ENCODE peak calls at places on chromosome 22, in nine cellular contexts. J, S, M, N, W, K, Q, Y and X are unnamed samples.

GRCh38 chr22:42993651-42994275 is 21.2 kb downstream of the PACSIN2 start:
- DNase-seq in K (no peak), M (peak; percentile 96), Q (no peak), S (no peak), J (no peak), Y (no peak), N (peak; percentile 76), W (peak; percentile 64), X (no peak)

GRCh38 chr22:31800065-31800464 is 46.2 kb downstream of the DEPDC5 start:
- DNase-seq in J (no peak), M (peak; percentile 38), N (peak; percentile 8), S (no peak), W (peak; percentile 90), K (no peak), Y (no peak), Q (no peak), X (no peak)

GRCh38 chr22:28899199-28899853 is 16.0 kb downstream of the ZNRF3 start:
- DNase-seq in Y (no peak), W (no peak), S (peak; percentile 29), N (no peak), M (no peak), K (peak; percentile 11), Q (peak; percentile 40), J (no peak), X (no peak)

GRCh38 chr22:20885017-20885556 is 26.3 kb downstream of the SNAP29 start:
- DNase-seq in J (no peak), S (no peak), W (no peak), K (no peak), Y (no peak), N (no peak), M (no peak), Q (no peak), X (no peak)

GRCh38 chr22:49327411-49327810 is 500.3 kb downstream of the BRD1 start:
- DNase-seq in Y (peak; percentile 12), K (no peak), Q (no peak), M (no peak), N (no peak), S (no peak), W (no peak), J (no peak), X (no peak)

GRCh38 chr22:17728786-17729185 is 45.5 kb downstream of the BID start:
- DNase-seq in W (no peak), Y (no peak), J (no peak), N (no peak), Q (no peak), S (no peak), M (no peak), K (no peak), X (no peak)

GRCh38 chr22:38233427-38233826 is 31.6 kb downstream of the MAFF start:
- DNase-seq in S (no peak), J (no peak), K (no peak), M (peak; percentile 45), Q (no peak), W (no peak), N (peak; percentile 45), Y (no peak), X (no peak)

GRCh38 chr22:31253949-31254348 is 38.3 kb downstream of the PIK3IP1 start:
- DNase-seq in N (no peak), S (no peak), Q (peak; percentile 66), Y (peak; percentile 45), W (no peak), K (no peak), J (no peak), M (no peak), X (no peak)

GRCh38 chr22:44698531-44699421 is 3.2 kb upstream of the PRR5 start:
- DNase-seq in N (peak; percentile 97), K (no peak), Y (peak; percentile 78), J (no peak), S (no peak), W (no peak), Q (no peak), M (peak; percentile 100), X (no peak)

GRCh38 chr22:38505595-38506117 is 455 bp downstream of the DDX17 start:
- DNase-seq in Q (peak; percentile 85), J (peak; percentile 85), Y (peak; percentile 90), W (peak; percentile 40), S (peak; percentile 50), N (peak; percentile 67), M (peak; percentile 70), K (peak; percentile 66), X (no peak)

GRCh38 chr22:20571531-20572007 is 64.2 kb downstream of the MED15 start:
- DNase-seq in M (peak; percentile 35), Q (peak; percentile 11), J (peak; percentile 55), Y (peak; percentile 91), S (peak; percentile 52), N (peak; percentile 34), W (peak; percentile 7), K (peak; percentile 49), X (no peak)

GRCh38 chr22:33851985-33852384 is 68.3 kb downstream of the LARGE1 start:
- DNase-seq in J (no peak), Q (no peak), N (no peak), W (peak; percentile 19), K (no peak), M (no peak), Y (no peak), S (no peak), X (no peak)

GRCh38 chr22:43532301-43533050 is 120.7 kb downstream of the MPPED1 start:
- DNase-seq in S (no peak), N (no peak), M (no peak), J (no peak), Q (no peak), Y (no peak), W (no peak), K (no peak), X (no peak)

GRCh38 chr22:44600386-44600785 is 101.6 kb upstream of the PRR5 start:
- DNase-seq in Y (no peak), N (no peak), Q (no peak), W (no peak), M (no peak), J (no peak), K (no peak), S (no peak), X (no peak)

GRCh38 chr22:17961443-17961729 is 63.0 kb downstream of the MICAL3 start:
- DNase-seq in Y (no peak), W (no peak), M (no peak), K (no peak), S (no peak), J (no peak), N (no peak), Q (no peak), X (no peak)

GRCh38 chr22:23847310-23847920 is 8.6 kb upstream of the DERL3 start:
- DNase-seq in J (no peak), N (no peak), W (no peak), S (no peak), M (no peak), Y (no peak), K (no peak), Q (no peak), X (no peak)

GRCh38 chr22:50035131-50035881 is 22.7 kb upstream of the IL17REL start:
- DNase-seq in J (no peak), N (no peak), M (no peak), K (no peak), Y (peak; percentile 52), Q (no peak), W (no peak), S (no peak), X (no peak)

GRCh38 chr22:24146190-24146616 is 35.1 kb upstream of the SUSD2 start:
- DNase-seq in K (no peak), J (no peak), M (peak; percentile 87), Y (peak; percentile 89), Q (peak; percentile 93), S (no peak), W (peak; percentile 40), N (peak; percentile 80), X (no peak)